ENCODE peak calls at places on chromosomes 1 and 21, in four cellular contexts. H is GM23338, F is left ventricle myocardium inferior, V is tibial artery. Q is an unnamed sample.

GRCh38 chr1:33396188-33397124 is 34.4 kb downstream of the PHC2 start:
- DNase-seq in F (no peak), V (no peak), H (no peak), Q (no peak)

GRCh38 chr1:6141601-6142000 is 38.5 kb downstream of the CHD5 start:
- DNase-seq in H (peak), V (no peak), F (no peak), Q (no peak)

GRCh38 chr1:202018476-202019234 is 8.3 kb downstream of the ELF3 start:
- DNase-seq in F (no peak), H (peak), V (no peak), Q (peak)

GRCh38 chr1:60596791-60597748 is 485.3 kb upstream of the NFIA start:
- DNase-seq in V (no peak), F (no peak), H (no peak), Q (no peak)

GRCh38 chr1:65243492-65243891 is 65.9 kb upstream of the DNAJC6 start:
- DNase-seq in H (no peak), F (no peak), V (no peak), Q (no peak)

GRCh38 chr1:183764981-183765380 is 39.9 kb upstream of the RGL1 start:
- DNase-seq in V (no peak), H (no peak), F (no peak), Q (no peak)

GRCh38 chr1:199102239-199102638 is 463.4 kb downstream of the PTPRC start:
- DNase-seq in H (no peak), V (no peak), F (no peak), Q (no peak)

GRCh38 chr1:201721131-201722049 is 107.6 kb upstream of the IPO9 start:
- DNase-seq in F (no peak), V (no peak), H (no peak), Q (peak)

GRCh38 chr21:19123053-19123452 is 719.5 kb upstream of the TMPRSS15 start:
- DNase-seq in V (no peak), H (no peak), F (no peak), Q (no peak)

GRCh38 chr1:22259581-22260282 is 116.8 kb upstream of the WNT4 start:
- DNase-seq in F (no peak), V (no peak), H (no peak), Q (peak)

GRCh38 chr1:84998642-84999280 is 1.8 kb upstream of the MCOLN2 start:
- DNase-seq in F (no peak), V (no peak), H (peak), Q (no peak)

GRCh38 chr1:15453773-15454172 is 2.8 kb upstream of the CELA2A start:
- DNase-seq in H (no peak), V (no peak), F (no peak), Q (no peak)

GRCh38 chr1:41448831-41449230 is 35.7 kb downstream of the EDN2 start:
- DNase-seq in F (no peak), H (no peak), V (no peak), Q (no peak)

GRCh38 chr1:16120940-16121410 is 34.9 kb downstream of the EPHA2 start:
- DNase-seq in V (no peak), H (no peak), F (no peak), Q (peak)

GRCh38 chr1:205648212-205648910 is 16.6 kb upstream of the ELK4 start:
- DNase-seq in H (no peak), F (no peak), V (no peak), Q (peak)

GRCh38 chr1:176789571-176790090 is 326.7 kb downstream of the PAPPA2 start:
- DNase-seq in V (no peak), F (no peak), H (no peak), Q (no peak)

GRCh38 chr1:23601104-23601967 is 42.0 kb upstream of the ID3 start:
- DNase-seq in H (no peak), V (no peak), F (no peak), Q (no peak)

GRCh38 chr1:66412689-66413088 is 121.3 kb upstream of the SGIP1 start:
- DNase-seq in F (no peak), H (no peak), V (no peak), Q (no peak)

GRCh38 chr1:220748091-220748934 is at the start of gene MTARC2:
- DNase-seq in H (peak), F (peak), V (peak), Q (peak)
- H3K4me3 ChIP-seq in H (peak), F (peak), V (peak), Q (peak)

GRCh38 chr21:42236693-42237092 is 17.8 kb downstream of the ABCG1 start:
- DNase-seq in V (no peak), F (no peak), H (no peak), Q (no peak)

GRCh38 chr21:42237577-42237976 is 18.6 kb downstream of the ABCG1 start:
- DNase-seq in F (no peak), H (no peak), V (no peak), Q (no peak)

GRCh38 chr21:42236014-42236413 is 17.1 kb downstream of the ABCG1 start:
- DNase-seq in F (peak), H (no peak), V (no peak), Q (no peak)

GRCh38 chr21:42238185-42238934 is 19.4 kb downstream of the ABCG1 start:
- DNase-seq in V (no peak), H (no peak), F (peak), Q (peak)

DNA sequence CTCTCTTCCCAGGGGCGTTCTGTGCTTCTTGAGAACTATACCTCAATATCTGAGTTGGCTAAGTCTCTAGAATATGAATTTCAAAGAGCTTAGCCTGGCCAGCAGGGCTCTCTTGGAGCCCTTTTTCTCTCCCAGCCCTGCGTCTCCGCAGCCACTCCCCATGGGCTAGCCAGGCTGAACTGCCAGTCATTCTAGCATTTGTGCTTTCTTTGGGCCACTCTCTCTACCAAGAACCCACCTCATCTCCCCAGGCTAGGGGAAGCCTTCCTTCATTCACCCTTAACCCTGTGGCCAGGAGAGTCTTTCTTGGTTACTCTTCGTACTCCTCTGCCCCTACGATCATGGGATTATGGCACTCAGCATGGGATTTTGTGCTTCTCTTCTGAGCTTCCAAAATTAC is 18.2 kb downstream of the ABCG1 start:
- DNase-seq in H (no peak), V (no peak), F (no peak), Q (no peak)
- H3K4me3 ChIP-seq in H (no peak), V (no peak), F (no peak), Q (no peak)

GRCh38 chr1:181089777-181090505 is 1.4 kb downstream of the IER5 start:
- DNase-seq in H (peak), F (peak), V (peak), Q (no peak)

GRCh38 chr1:181092883-181093282 is 4.4 kb downstream of the IER5 start:
- DNase-seq in V (no peak), H (no peak), F (no peak), Q (no peak)

GRCh38 chr1:181090653-181091126 is 2.2 kb downstream of the IER5 start:
- DNase-seq in F (no peak), H (no peak), V (no peak), Q (no peak)

GRCh38 chr1:181091322-181092040 is 3.0 kb downstream of the IER5 start:
- DNase-seq in F (no peak), H (no peak), V (no peak), Q (no peak)

DNA sequence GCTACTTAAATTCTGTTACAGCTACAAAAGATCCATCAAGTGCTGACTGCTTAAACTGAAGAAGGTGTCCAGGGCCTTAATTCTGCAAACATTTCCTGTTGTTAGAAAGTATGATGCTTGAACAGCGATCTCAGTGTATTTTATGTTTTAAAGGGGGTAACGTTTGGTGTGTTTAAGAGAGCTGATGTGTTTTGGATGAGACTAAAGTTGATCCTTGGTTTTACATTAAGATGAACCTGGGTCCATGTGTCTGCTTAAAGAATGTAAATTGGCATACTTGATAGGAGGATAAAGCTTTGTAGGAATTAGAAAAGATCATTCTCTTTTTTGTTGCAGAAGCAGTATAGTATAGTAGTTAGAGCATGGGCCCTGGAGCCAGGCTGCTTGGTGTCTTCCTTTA is 3.6 kb downstream of the IER5 start:
- DNase-seq in V (no peak), F (no peak), H (no peak), Q (no peak)
- H3K4me3 ChIP-seq in V (no peak), F (peak), H (peak), Q (no peak)

GRCh38 chr1:53014791-53015507 is 47.1 kb upstream of the PODN start:
- DNase-seq in H (peak), F (peak), V (peak), Q (peak)
- H3K4me3 ChIP-seq in H (peak), F (peak), V (peak), Q (peak)

DNA sequence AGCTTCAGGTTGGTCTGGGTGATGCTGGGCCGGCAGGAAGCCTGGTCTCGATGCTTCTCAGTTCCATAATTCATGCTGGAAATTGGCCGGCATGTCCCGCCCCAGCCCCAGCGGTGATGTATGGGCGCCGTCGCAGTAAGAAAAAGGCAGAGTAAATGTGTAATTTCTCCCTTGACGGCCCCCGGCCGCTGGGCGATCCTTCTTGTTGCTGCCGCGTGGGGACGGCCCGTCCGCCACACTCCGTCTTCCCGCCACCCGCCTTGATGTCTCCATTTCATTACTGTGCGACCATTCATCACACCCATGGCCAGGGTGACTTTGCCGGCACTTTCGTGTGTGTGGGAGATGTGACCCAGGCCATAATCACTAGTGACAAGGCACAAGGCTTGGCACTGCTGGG is 8.5 kb downstream of the DMAP1 start:
- DNase-seq in V (no peak), F (no peak), H (no peak), Q (no peak)
- H3K4me3 ChIP-seq in V (no peak), F (no peak), H (no peak), Q (no peak)

DNA sequence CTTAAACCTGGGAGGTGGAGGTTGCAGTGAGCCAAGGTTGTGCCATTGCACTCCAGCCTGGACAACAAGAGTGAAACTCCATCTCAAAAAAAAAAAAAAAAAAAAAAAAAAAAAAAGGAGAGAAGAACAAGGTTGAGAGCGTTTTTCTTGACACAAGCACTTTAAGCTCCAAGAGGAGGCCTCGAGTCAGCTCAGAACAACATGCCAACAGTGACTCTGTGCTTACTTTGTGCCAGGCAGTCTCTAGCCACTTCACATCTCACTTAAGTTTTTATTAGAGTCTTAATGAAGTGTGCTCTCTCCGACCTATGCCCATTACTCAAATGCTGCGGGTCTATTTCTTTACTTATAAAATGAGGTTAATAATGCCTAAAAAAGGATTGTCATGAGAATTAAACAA is 13.0 kb downstream of the ATP1A1 start:
- DNase-seq in V (no peak), H (no peak), F (no peak), Q (no peak)
- H3K4me3 ChIP-seq in V (no peak), H (no peak), F (no peak), Q (no peak)

DNA sequence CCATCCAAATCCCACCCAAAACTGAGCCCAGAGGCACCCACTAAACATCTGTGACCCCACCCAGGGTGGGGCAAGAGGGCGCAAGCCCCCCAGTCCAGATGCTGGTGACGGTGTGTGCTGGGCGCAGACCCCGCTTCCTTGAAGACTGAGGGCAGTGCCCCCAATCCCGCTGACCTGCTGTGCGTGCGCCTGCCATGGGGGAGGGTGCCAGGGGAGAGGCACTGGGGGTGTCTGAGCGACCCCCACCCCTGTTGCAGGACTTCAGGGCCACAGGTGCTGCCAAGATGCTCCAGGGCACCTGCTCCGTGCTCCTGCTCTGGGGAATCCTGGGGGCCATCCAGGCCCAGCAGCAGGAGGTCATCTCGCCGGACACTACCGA is 13.3 kb downstream of the COL6A2 start:
- DNase-seq in V (no peak), F (no peak), H (no peak), Q (no peak)
- H3K4me3 ChIP-seq in V (no peak), F (peak), H (no peak), Q (no peak)

DNA sequence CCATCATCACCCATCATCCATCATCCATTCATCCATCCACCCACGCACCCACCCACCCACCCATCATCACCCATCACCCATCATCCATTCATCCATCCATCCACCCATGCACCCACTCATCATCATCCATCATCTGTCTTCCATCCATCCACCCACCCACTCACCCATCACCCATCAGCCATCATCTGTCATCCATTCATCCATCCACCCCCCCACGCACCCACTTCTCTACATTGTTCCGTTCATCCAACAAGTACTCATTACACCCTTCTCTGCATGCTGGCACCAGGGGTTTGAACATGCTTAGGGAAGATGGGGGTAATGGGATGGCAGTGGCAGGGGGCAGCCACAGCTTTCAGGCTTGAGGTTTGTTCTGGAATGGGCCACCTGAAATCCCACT is 82.1 kb downstream of the ADARB1 start:
- DNase-seq in H (no peak), F (no peak), V (no peak), Q (no peak)
- H3K4me3 ChIP-seq in H (no peak), F (no peak), V (no peak), Q (no peak)

DNA sequence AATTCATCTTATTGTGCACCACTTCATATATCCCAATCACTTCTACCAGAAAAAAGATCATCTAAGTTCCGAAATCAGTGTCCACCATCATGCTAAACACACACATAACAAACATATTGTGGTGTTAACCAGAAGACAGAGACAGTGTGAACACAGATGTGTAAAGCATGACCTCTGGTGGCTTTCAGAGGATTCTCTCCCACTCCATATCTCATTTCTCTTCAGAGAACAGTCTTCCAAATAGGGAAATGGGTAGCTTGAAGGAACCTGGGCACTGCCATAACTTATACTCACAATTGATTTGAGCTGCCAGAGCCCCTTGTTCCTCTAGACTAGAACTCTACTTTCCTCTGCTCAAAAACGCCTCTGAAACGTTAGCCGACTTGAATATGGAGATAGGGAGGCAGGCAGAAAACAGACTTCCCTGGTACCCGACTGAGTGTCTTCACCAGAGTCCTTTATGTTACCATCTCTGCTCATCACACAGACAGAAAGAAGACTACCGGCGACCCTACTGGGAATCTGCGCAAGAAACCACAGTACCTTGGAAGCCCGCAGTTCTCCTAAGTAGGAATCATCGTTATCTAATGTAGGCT is 1.8 kb upstream of the ELAPOR1 start:
- DNase-seq in V (no peak), F (no peak), H (no peak), Q (no peak)
- H3K4me3 ChIP-seq in V (no peak), F (peak), H (peak), Q (no peak)

Q was measured in LNCaP clone FGC.